ENCODE peak calls at places on chromosomes 13 and 19, in nine cellular contexts. F, E, W, D, J, H, Y, X and O are unnamed samples.

GRCh38 chr13:30850867-30851211 is 55.2 kb upstream of the MEDAG start:
- DNase-seq in F (no peak), E (no peak), W (no peak), D (no peak), J (no peak), H (no peak), Y (no peak), X (no peak), O (no peak)

GRCh38 chr19:16262618-16263017 is 62.0 kb upstream of the KLF2 start:
- DNase-seq in F (no peak), E (no peak), W (peak), D (peak), J (no peak), H (no peak), Y (no peak), X (no peak), O (no peak)

GRCh38 chr13:43728411-43728810 is 58.4 kb downstream of the ENOX1 start:
- DNase-seq in F (no peak), E (no peak), W (no peak), D (no peak), J (no peak), H (no peak), Y (no peak), X (no peak), O (no peak)

GRCh38 chr13:99477493-99477892 is 23.8 kb upstream of the TM9SF2 start:
- DNase-seq in F (no peak), E (no peak), W (no peak), D (no peak), J (no peak), H (no peak), Y (no peak), X (no peak), O (no peak)

GRCh38 chr13:79384022-79384610 is 21.9 kb downstream of the RBM26 start:
- DNase-seq in F (no peak), E (no peak), W (no peak), D (no peak), J (no peak), H (no peak), Y (no peak), X (no peak), O (no peak)

GRCh38 chr13:74796126-74796643 is 662.0 kb upstream of the KLF12 start:
- DNase-seq in F (no peak), E (no peak), W (no peak), D (no peak), J (no peak), H (no peak), Y (no peak), X (no peak), O (no peak)

GRCh38 chr19:8342316-8342683 is 762 bp downstream of the KANK3 start:
- DNase-seq in F (no peak), E (no peak), W (no peak), D (no peak), J (no peak), H (no peak), Y (no peak), X (no peak), O (no peak)

GRCh38 chr13:98910501-98910951 is 67.3 kb downstream of the DOCK9 start:
- DNase-seq in F (no peak), E (no peak), W (no peak), D (no peak), J (peak), H (peak), Y (no peak), X (no peak), O (no peak)

GRCh38 chr13:113412440-113412839 is 40.8 kb downstream of the ADPRHL1 start:
- DNase-seq in F (no peak), E (peak), W (no peak), D (no peak), J (no peak), H (no peak), Y (no peak), X (no peak), O (no peak)

GRCh38 chr13:83878691-83879410 is 3.4 kb downstream of the SLITRK1 start:
- DNase-seq in F (no peak), E (no peak), W (no peak), D (no peak), J (no peak), H (no peak), Y (no peak), X (peak), O (no peak)

GRCh38 chr13:25232937-25233515 is 54.3 kb downstream of the MTMR6 start:
- DNase-seq in F (no peak), E (no peak), W (no peak), D (no peak), J (peak), H (no peak), Y (no peak), X (no peak), O (no peak)

GRCh38 chr13:35712907-35713685 is 236.6 kb upstream of the MAB21L1 start:
- DNase-seq in F (no peak), E (no peak), W (no peak), D (no peak), J (peak), H (no peak), Y (no peak), X (no peak), O (no peak)

GRCh38 chr13:73952683-73953082 is 181.5 kb downstream of the KLF12 start:
- DNase-seq in F (no peak), E (no peak), W (no peak), D (no peak), J (no peak), H (no peak), Y (no peak), X (no peak), O (no peak)

GRCh38 chr19:15479391-15480345 is at the start of gene PGLYRP2:
- DNase-seq in F (no peak), E (no peak), W (peak), D (no peak), J (no peak), H (no peak), Y (no peak), X (no peak), O (no peak)

GRCh38 chr13:102721800-102722231 is 27.0 kb upstream of the METTL21C start:
- DNase-seq in F (no peak), E (no peak), W (no peak), D (no peak), J (no peak), H (no peak), Y (no peak), X (no peak), O (no peak)

GRCh38 chr19:41433171-41433570 is 6.0 kb upstream of the B3GNT8 start:
- DNase-seq in F (no peak), E (peak), W (no peak), D (no peak), J (no peak), H (no peak), Y (no peak), X (no peak), O (no peak)

GRCh38 chr19:48085077-48085476 is 25.5 kb downstream of the PLA2G4C start:
- DNase-seq in F (no peak), E (no peak), W (no peak), D (no peak), J (no peak), H (no peak), Y (no peak), X (no peak), O (no peak)

GRCh38 chr13:73622375-73622774 is 511.8 kb downstream of the KLF12 start:
- DNase-seq in F (no peak), E (no peak), W (no peak), D (no peak), J (no peak), H (no peak), Y (peak), X (no peak), O (no peak)

GRCh38 chr13:91725646-91726045 is 327.2 kb downstream of the GPC5 start:
- DNase-seq in F (no peak), E (no peak), W (no peak), D (no peak), J (no peak), H (no peak), Y (no peak), X (no peak), O (no peak)

GRCh38 chr19:19955208-19955607 is 54.5 kb downstream of the ZNF93 start:
- DNase-seq in F (no peak), E (no peak), W (no peak), D (no peak), J (no peak), H (no peak), Y (peak), X (no peak), O (peak)

GRCh38 chr19:7919681-7920519 is at the start of gene SNAPC2:
- DNase-seq in F (no peak), E (peak), W (peak), D (peak), J (peak), H (peak), Y (peak), X (peak), O (peak)

GRCh38 chr13:105428816-105429215 is 1106.6 kb downstream of the EFNB2 start:
- DNase-seq in F (no peak), E (no peak), W (no peak), D (no peak), J (no peak), H (no peak), Y (no peak), X (no peak), O (no peak)

GRCh38 chr13:30355405-30355741 is 48.0 kb upstream of the KATNAL1 start:
- DNase-seq in F (no peak), E (peak), W (peak), D (no peak), J (no peak), H (no peak), Y (no peak), X (no peak), O (no peak)

GRCh38 chr13:33218020-33218419 is 67.5 kb downstream of the STARD13 start:
- DNase-seq in F (no peak), E (no peak), W (no peak), D (no peak), J (no peak), H (no peak), Y (peak), X (no peak), O (no peak)

GRCh38 chr19:42140125-42140754 is 8.0 kb upstream of the POU2F2 start:
- DNase-seq in F (no peak), E (peak), W (peak), D (peak), J (no peak), H (no peak), Y (no peak), X (peak), O (peak)

GRCh38 chr13:91155512-91156114 is 191.9 kb upstream of the MIR17HG start:
- DNase-seq in F (no peak), E (no peak), W (no peak), D (no peak), J (no peak), H (no peak), Y (no peak), X (no peak), O (no peak)

GRCh38 chr19:1651061-1651547 is 1.3 kb downstream of the TCF3 start:
- DNase-seq in F (no peak), E (peak), W (no peak), D (peak), J (no peak), H (no peak), Y (no peak), X (no peak), O (no peak)

GRCh38 chr13:114076329-114076761 is 56.1 kb downstream of the RASA3 start:
- DNase-seq in F (no peak), E (no peak), W (no peak), D (no peak), J (no peak), H (no peak), Y (no peak), X (no peak), O (no peak)

GRCh38 chr19:29191005-29191404 is 21.9 kb downstream of the UQCRFS1 start:
- DNase-seq in F (no peak), E (no peak), W (no peak), D (no peak), J (no peak), H (no peak), Y (no peak), X (no peak), O (no peak)

GRCh38 chr19:22052644-22053013 is 345 bp downstream of the ZNF257 start:
- DNase-seq in F (no peak), E (peak), W (peak), D (no peak), J (no peak), H (no peak), Y (no peak), X (peak), O (no peak)

GRCh38 chr19:30280018-30280417 is 92.2 kb upstream of the ZNF536 start:
- DNase-seq in F (no peak), E (no peak), W (no peak), D (no peak), J (no peak), H (no peak), Y (no peak), X (no peak), O (no peak)
- TF ChIP-seq CTCF in F (no peak), E (no peak), W (no peak), D (no peak), J (no peak), H (no peak), Y (no peak), X (no peak), O (no peak)

GRCh38 chr19:55254625-55254977 is 4.2 kb downstream of the PPP6R1 start:
- DNase-seq in F (no peak), E (no peak), W (no peak), D (no peak), J (no peak), H (no peak), Y (no peak), X (no peak), O (no peak)
- TF ChIP-seq CTCF in F (no peak), E (no peak), W (no peak), D (no peak), J (no peak), H (no peak), Y (no peak), X (no peak), O (no peak)

GRCh38 chr19:4589579-4590410 is 30.3 kb upstream of the SEMA6B start:
- DNase-seq in F (no peak), E (peak), W (no peak), D (no peak), J (no peak), H (no peak), Y (no peak), X (no peak), O (no peak)
- TF ChIP-seq CTCF in F (peak), E (peak), W (peak), D (peak), J (peak), H (no peak), Y (no peak), X (peak), O (peak)

DNA sequence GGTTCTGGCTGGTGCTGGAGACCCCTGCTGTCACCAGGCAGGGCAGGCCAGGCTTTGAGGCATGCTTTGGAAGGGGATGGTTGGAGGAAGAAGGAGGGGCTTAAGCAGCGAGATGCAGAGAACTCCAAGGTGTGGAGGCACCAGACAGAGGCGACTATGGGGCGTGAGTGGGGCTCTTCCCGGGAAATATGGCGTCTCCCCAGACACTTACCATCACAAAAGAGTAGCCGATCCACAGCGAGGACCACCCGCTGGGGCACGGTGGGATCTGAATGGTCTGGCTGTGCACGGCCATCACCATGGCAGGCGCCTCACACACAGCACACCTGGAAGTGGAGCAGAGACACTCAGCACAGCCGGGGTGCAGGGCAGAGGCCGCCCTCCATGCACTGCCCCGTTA is 151.9 kb downstream of the COL4A1 start:
- DNase-seq in F (no peak), E (no peak), W (no peak), D (no peak), J (no peak), H (no peak), Y (no peak), X (peak), O (no peak)
- TF ChIP-seq CTCF in F (no peak), E (no peak), W (no peak), D (no peak), J (no peak), H (no peak), Y (no peak), X (no peak), O (no peak)

DNA sequence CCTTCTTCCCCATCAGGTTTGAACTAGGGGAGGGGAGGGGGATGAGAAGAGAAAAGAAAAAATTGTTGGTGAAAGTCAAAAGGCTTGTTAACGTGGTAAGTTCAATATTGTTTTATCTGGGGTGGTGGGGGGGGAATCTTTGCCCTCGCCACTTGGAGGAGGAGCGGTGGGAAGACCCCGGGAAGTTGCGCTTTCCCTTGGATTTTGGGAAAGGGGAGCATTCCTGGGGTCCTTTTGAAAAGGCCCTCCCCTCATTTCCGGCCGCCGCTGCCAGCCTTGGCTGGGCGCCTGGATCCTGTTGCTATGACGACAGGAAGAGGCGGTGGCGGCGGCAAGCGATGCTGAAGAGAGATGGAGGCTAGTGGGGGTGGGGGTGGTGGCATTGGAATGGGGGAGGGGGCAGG is 4.6 kb upstream of the CACNG8 start:
- DNase-seq in F (no peak), E (no peak), W (no peak), D (no peak), J (no peak), H (no peak), Y (no peak), X (no peak), O (no peak)
- TF ChIP-seq CTCF in F (no peak), E (no peak), W (no peak), D (no peak), J (no peak), H (no peak), Y (no peak), X (no peak), O (no peak)

DNA sequence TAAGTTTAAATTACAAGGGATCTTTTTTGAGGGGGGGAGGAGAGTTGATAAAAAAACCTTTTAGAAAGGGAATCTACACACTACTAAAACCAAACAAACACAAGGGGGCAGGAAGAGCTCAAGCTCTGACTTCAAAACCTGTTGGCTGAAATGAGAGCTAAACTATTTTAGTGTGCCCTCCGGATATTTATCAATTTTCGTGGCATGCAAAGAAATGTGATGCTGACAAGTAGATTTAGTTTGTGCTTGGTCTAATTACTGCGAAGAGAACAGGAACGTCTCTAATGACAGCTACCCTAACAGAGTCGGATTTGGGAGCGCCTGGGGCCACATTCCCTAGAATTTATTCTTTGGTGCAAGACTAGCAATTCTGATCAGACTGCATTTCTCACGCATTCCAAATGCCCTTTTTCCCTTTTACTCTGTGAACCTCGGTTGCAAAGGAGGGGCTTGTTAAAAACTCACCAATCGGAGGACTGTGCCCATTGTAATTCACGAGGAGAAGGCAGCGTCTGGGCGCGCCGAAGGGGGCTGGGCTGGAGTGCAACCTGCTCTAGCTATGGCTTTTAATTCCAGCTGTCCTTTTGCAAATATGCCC is 804 bp upstream of the FREM2 start:
- DNase-seq in F (peak), E (no peak), W (no peak), D (peak), J (no peak), H (no peak), Y (no peak), X (no peak), O (no peak)
- TF ChIP-seq CTCF in F (peak), E (peak), W (peak), D (peak), J (no peak), H (no peak), Y (no peak), X (peak), O (peak)

GRCh38 chr19:56105090-56105701 is 15.9 kb downstream of the ZNF787 start:
- DNase-seq in F (peak), E (peak), W (peak), D (peak), J (no peak), H (peak), Y (peak), X (no peak), O (no peak)
- TF ChIP-seq CTCF in F (peak), E (peak), W (peak), D (peak), J (peak), H (peak), Y (peak), X (peak), O (peak)

GRCh38 chr13:41740479-41740878 is 220.4 kb downstream of the VWA8 start:
- DNase-seq in F (no peak), E (no peak), W (no peak), D (no peak), J (no peak), H (no peak), Y (no peak), X (no peak), O (no peak)
- TF ChIP-seq CTCF in F (no peak), E (no peak), W (no peak), D (no peak), J (no peak), H (no peak), Y (no peak), X (no peak), O (no peak)